ENCODE peak calls at places on chromosomes 5 and 9, in eight cellular contexts. K is upper lobe of right lung, T is ascending aorta, A is Panc1, N is GM23248, W is fibroblast of lung, U is brain microvascular endothelial cell, Q is heart left ventricle. D is an unnamed sample.

GRCh38 chr9:115597330-115597729 is 479.4 kb upstream of the TNC start:
- DNase-seq in A (no peak), W (no peak), K (no peak), U (no peak), N (peak; percentile 9), T (no peak), Q (no peak), D (no peak)

GRCh38 chr5:151320481-151320880 is 16.9 kb upstream of the SLC36A3 start:
- DNase-seq in N (no peak), K (no peak), U (no peak), A (no peak), W (no peak), Q (no peak), T (no peak), D (no peak)

GRCh38 chr5:55429221-55429620 is 105.5 kb downstream of the PLPP1 start:
- DNase-seq in U (no peak), K (no peak), W (no peak), A (no peak), N (no peak), T (no peak), Q (no peak), D (no peak)

GRCh38 chr5:94199566-94199965 is 418.8 kb downstream of the KIAA0825 start:
- DNase-seq in A (no peak), W (no peak), T (no peak), Q (peak; percentile 46), K (no peak), U (no peak), N (no peak), D (peak; percentile 16)

GRCh38 chr9:6413365-6414263 is 615 bp downstream of the UHRF2 start:
- DNase-seq in T (no peak), K (peak; percentile 76), A (no peak), U (no peak), Q (peak; percentile 68), W (no peak), N (peak; percentile 53), D (peak; percentile 78)

GRCh38 chr5:133936611-133937015 is 31.8 kb downstream of the C5orf15 start:
- DNase-seq in Q (no peak), U (no peak), N (no peak), W (no peak), A (no peak), T (no peak), K (no peak), D (no peak)

GRCh38 chr5:137442660-137443059 is 56.5 kb downstream of the SPOCK1 start:
- DNase-seq in N (no peak), K (no peak), A (no peak), T (no peak), W (no peak), U (no peak), Q (no peak), D (no peak)

GRCh38 chr5:134079748-134080581 is 34.5 kb upstream of the TCF7 start:
- DNase-seq in Q (no peak), U (no peak), T (no peak), N (no peak), A (no peak), W (no peak), K (no peak), D (no peak)

GRCh38 chr5:148469446-148470062 is 85.8 kb downstream of the FBXO38 start:
- DNase-seq in T (no peak), W (peak; percentile 89), A (peak; percentile 81), Q (no peak), K (no peak), N (peak; percentile 52), U (peak; percentile 45), D (no peak)

GRCh38 chr9:90141723-90142122 is 500.9 kb downstream of the DIRAS2 start:
- DNase-seq in W (peak; percentile 52), T (no peak), Q (no peak), A (no peak), N (peak; percentile 50), K (no peak), U (no peak), D (no peak)

GRCh38 chr9:84068872-84069271 is 88.3 kb downstream of the RMI1 start:
- DNase-seq in Q (no peak), A (no peak), W (no peak), N (no peak), U (no peak), K (no peak), T (no peak), D (no peak)

GRCh38 chr5:14557840-14558239 is 23.8 kb upstream of the OTULINL start:
- DNase-seq in K (no peak), W (no peak), T (no peak), U (no peak), Q (no peak), N (no peak), A (no peak), D (no peak)

GRCh38 chr9:123997665-123998277 is 13.8 kb upstream of the LHX2 start:
- DNase-seq in U (peak; percentile 16), Q (peak; percentile 76), A (no peak), T (no peak), N (no peak), W (no peak), K (peak; percentile 84), D (no peak)

GRCh38 chr9:123999668-124000067 is 11.9 kb upstream of the LHX2 start:
- DNase-seq in A (no peak), N (no peak), U (no peak), T (no peak), Q (no peak), W (no peak), K (no peak), D (no peak)

GRCh38 chr9:123998278-123998925 is 13.2 kb upstream of the LHX2 start:
- DNase-seq in U (no peak), Q (no peak), K (no peak), T (no peak), W (no peak), A (no peak), N (no peak), D (no peak)

GRCh38 chr9:123998970-123999621 is 12.5 kb upstream of the LHX2 start:
- DNase-seq in Q (no peak), U (no peak), W (no peak), A (no peak), T (no peak), K (no peak), N (no peak), D (no peak)

DNA sequence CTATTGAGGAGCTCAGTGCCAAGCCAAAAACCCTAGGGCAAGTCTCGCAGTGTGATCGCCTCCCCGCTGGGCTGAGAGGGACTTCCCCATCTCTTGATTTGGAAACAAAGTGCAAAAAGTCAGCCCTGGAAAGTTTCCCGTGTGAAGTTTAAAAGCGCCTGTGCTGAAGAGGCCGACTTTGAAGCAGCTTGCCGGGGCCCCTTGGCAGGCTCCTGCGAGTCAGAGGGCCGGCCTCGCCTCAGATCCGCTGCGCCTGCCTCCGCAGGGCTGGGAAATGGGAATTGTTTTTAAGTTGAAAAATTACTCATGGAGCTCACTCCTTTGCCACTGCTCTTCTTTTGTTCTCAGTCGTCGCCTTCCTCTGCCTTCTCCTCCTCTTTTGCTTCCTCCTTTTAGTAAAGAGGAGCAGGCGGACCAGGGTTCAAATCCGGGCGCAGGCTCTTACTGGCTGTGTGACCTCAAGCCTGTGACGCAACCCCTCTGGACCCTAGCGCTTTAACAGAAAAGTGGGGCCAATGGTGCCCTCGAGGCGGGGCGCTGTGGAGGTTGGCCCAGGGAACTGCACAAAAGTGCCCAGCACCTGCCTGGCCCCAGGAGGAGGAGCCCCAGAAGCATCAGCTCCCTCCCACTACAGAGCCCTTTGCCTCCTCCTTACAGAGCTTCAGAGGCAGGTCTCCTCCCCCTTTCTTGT is 14.7 kb upstream of the LHX2 start:
- DNase-seq in Q (no peak), T (no peak), K (no peak), U (no peak), N (peak; percentile 43), A (no peak), W (no peak), D (no peak)
- H3K27me3 ChIP-seq in Q (peaks cover 75% of the 10 kb centered on the region), T (peaks cover 17% of the 10 kb centered on the region), K (peaks cover 72% of the 10 kb centered on the region), U (peaks cover 70% of the 10 kb centered on the region), N (peaks cover 75% of the 10 kb centered on the region), A (peaks cover 11% of the 10 kb centered on the region), W (peaks cover 52% of the 10 kb centered on the region), D (no peaks in the 10 kb centered on the region)

GRCh38 chr5:169148066-169148740 is 152.7 kb downstream of the SLIT3 start:
- DNase-seq in W (no peak), Q (no peak), T (no peak), N (no peak), A (no peak), U (no peak), K (no peak), D (no peak)
- H3K27me3 ChIP-seq in W (no peaks in the 10 kb centered on the region), Q (no peaks in the 10 kb centered on the region), T (no peaks in the 10 kb centered on the region), N (no peaks in the 10 kb centered on the region), A (no peaks in the 10 kb centered on the region), U (no peaks in the 10 kb centered on the region), K (no peaks in the 10 kb centered on the region), D (no peaks in the 10 kb centered on the region)

DNA sequence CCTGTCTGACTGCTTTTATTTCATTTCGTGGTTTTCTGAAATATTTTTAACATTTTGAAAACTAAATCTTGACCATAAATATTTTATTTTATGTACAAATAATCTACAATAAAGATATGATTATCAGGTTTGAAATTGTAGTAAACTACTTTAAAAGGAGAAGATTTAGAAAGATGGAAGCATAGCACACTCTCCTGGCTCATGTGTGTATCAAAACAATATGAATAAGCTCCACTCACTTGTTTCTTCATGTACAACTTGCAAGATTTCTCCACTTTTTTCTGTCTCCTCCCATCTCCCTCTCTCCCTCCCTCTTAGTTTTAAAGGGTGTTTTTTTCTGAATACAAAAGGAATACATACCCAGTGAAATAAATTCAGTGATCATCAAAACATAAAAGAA is 15.4 kb upstream of the VPS13A start:
- DNase-seq in T (no peak), K (no peak), Q (no peak), U (no peak), N (peak; percentile 45), A (no peak), W (peak; percentile 15), D (no peak)
- H3K27me3 ChIP-seq in T (no peaks in the 10 kb centered on the region), K (no peaks in the 10 kb centered on the region), Q (no peaks in the 10 kb centered on the region), U (no peaks in the 10 kb centered on the region), N (peaks cover 16% of the 10 kb centered on the region), A (peaks cover 2% of the 10 kb centered on the region), W (no peaks in the 10 kb centered on the region), D (no peaks in the 10 kb centered on the region)

GRCh38 chr9:70405808-70406445 is 8.5 kb downstream of the KLF9 start:
- DNase-seq in A (no peak), T (no peak), K (no peak), Q (no peak), N (no peak), U (no peak), W (no peak), D (no peak)

GRCh38 chr9:70404261-70404660 is 10.2 kb downstream of the KLF9 start:
- DNase-seq in U (no peak), T (no peak), A (no peak), N (no peak), K (no peak), Q (no peak), W (no peak), D (no peak)

GRCh38 chr9:70408393-70409040 is 5.9 kb downstream of the KLF9 start:
- DNase-seq in W (no peak), A (no peak), U (no peak), N (no peak), Q (no peak), T (no peak), K (no peak), D (no peak)

GRCh38 chr9:70407081-70407503 is 7.4 kb downstream of the KLF9 start:
- DNase-seq in Q (no peak), K (no peak), A (no peak), U (peak; percentile 81), N (peak; percentile 84), W (peak; percentile 96), T (no peak), D (no peak)

DNA sequence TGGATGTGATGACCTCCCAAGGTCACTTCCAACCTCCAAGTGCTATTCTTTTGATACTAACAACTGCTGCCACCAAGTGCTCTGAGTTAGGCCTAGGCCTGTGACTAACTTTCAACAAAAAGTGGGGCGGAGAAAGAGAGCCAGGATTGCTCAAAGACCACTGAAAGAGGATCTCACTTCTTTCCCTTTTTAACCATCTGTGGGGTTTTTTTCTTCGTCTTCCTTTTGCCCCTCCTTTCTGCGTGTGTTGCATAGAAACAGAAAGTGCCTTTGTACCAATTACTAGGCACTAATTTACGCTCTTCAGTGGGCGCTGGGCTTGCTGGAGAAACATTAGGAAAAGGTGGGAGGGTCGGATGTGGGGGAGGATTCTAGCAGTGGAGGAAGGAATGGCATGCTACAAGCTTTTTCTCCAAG is 8.0 kb downstream of the KLF9 start:
- DNase-seq in W (peak; percentile 63), U (peak; percentile 59), Q (no peak), A (no peak), T (no peak), N (peak; percentile 45), K (no peak), D (no peak)
- H3K27me3 ChIP-seq in W (no peaks in the 10 kb centered on the region), U (no peaks in the 10 kb centered on the region), Q (no peaks in the 10 kb centered on the region), A (no peaks in the 10 kb centered on the region), T (no peaks in the 10 kb centered on the region), N (no peaks in the 10 kb centered on the region), K (no peaks in the 10 kb centered on the region), D (no peaks in the 10 kb centered on the region)